ENCODE peak calls at places on chromosomes 4 and X, in ten cellular contexts. C, J, D, K, Y, I, V, L, U and O are unnamed samples.

GRCh38 chrX:2631743-2632532 is 59.2 kb upstream of the CD99 start:
- DNase-seq in U (no peak), K (no peak), D (no peak), Y (no peak), I (no peak), J (no peak), L (no peak), V (no peak), C (no peak), O (no peak)

GRCh38 chr4:73810191-73810590 is 26.3 kb upstream of the CXCL6 start:
- DNase-seq in C (no peak), Y (no peak), K (no peak), U (no peak), V (no peak), L (no peak), D (no peak), J (no peak), I (no peak), O (no peak)

GRCh38 chr4:185408432-185408831 is 11.8 kb downstream of the ANKRD37 start:
- DNase-seq in Y (no peak), D (no peak), V (no peak), C (no peak), U (no peak), K (no peak), L (no peak), J (no peak), I (no peak), O (no peak)

GRCh38 chrX:149151805-149152757 is 353.0 kb downstream of the IDS start:
- DNase-seq in Y (no peak), J (no peak), D (peak), V (no peak), I (no peak), K (no peak), C (no peak), L (no peak), U (no peak), O (no peak)

GRCh38 chrX:10041383-10041782 is 74.2 kb downstream of the CLDN34 start:
- DNase-seq in D (no peak), V (no peak), L (no peak), U (peak), K (no peak), J (no peak), C (no peak), I (peak), Y (no peak), O (no peak)

GRCh38 chr4:148369919-148370318 is 72.3 kb downstream of the NR3C2 start:
- DNase-seq in L (no peak), K (no peak), U (no peak), C (no peak), Y (no peak), J (no peak), D (no peak), I (no peak), V (no peak), O (no peak)

GRCh38 chr4:17447675-17448298 is 64.1 kb downstream of the QDPR start:
- DNase-seq in D (peak), C (peak), I (peak), V (peak), L (no peak), Y (no peak), U (peak), K (peak), J (peak), O (peak)

GRCh38 chr4:38664704-38665401 is 854 bp downstream of the KLF3 start:
- DNase-seq in Y (peak), D (peak), I (peak), K (peak), U (peak), J (peak), C (peak), V (peak), L (peak), O (peak)

GRCh38 chrX:116292183-116292582 is 121.6 kb downstream of the AGTR2 start:
- DNase-seq in D (no peak), K (no peak), L (no peak), Y (no peak), U (no peak), I (no peak), C (no peak), V (no peak), J (no peak), O (no peak)

GRCh38 chr4:159206427-159206871 is 103.6 kb downstream of the RAPGEF2 start:
- DNase-seq in L (no peak), V (no peak), Y (no peak), C (no peak), K (no peak), U (peak), D (peak), J (no peak), I (no peak), O (no peak)

GRCh38 chr4:19224820-19225219 is 1026.9 kb upstream of the SLIT2 start:
- DNase-seq in K (no peak), C (peak), J (no peak), Y (no peak), V (no peak), I (no peak), U (peak), L (no peak), D (peak), O (no peak)

GRCh38 chr4:27524224-27524623 is 663.6 kb downstream of the STIM2 start:
- DNase-seq in J (no peak), K (no peak), C (no peak), D (no peak), V (no peak), L (no peak), I (no peak), U (no peak), Y (no peak), O (no peak)

GRCh38 chr4:98287328-98287727 is 26.1 kb downstream of the RAP1GDS1 start:
- DNase-seq in L (no peak), C (no peak), J (no peak), I (no peak), K (no peak), U (no peak), Y (no peak), V (no peak), D (no peak), O (no peak)

GRCh38 chrX:22060451-22060940 is 28.4 kb downstream of the PHEX start:
- DNase-seq in I (no peak), U (peak), D (peak), J (no peak), Y (no peak), C (no peak), L (no peak), K (no peak), V (no peak), O (no peak)

GRCh38 chrX:45070116-45071007 is 130.3 kb downstream of the DIPK2B start:
- DNase-seq in C (peak), I (no peak), L (no peak), J (no peak), D (peak), U (peak), Y (no peak), V (peak), K (peak), O (peak)

GRCh38 chr4:151853034-151853433 is 92.2 kb upstream of the GATB start:
- DNase-seq in Y (no peak), C (no peak), K (no peak), U (no peak), L (no peak), V (no peak), D (no peak), I (no peak), J (no peak), O (no peak)

GRCh38 chrX:126065901-126066660 is 100.0 kb downstream of the DCAF12L2 start:
- DNase-seq in U (no peak), V (no peak), Y (peak), I (no peak), D (no peak), J (no peak), K (no peak), C (no peak), L (no peak), O (no peak)

GRCh38 chr4:98937977-98938376 is 9.0 kb upstream of the EIF4E start:
- DNase-seq in L (no peak), D (no peak), U (no peak), C (no peak), J (no peak), I (no peak), Y (no peak), K (no peak), V (no peak), O (no peak)

GRCh38 chr4:118981839-118982381 is 93.3 kb downstream of the SYNPO2 start:
- DNase-seq in D (peak), J (peak), C (peak), I (peak), K (peak), V (peak), U (peak), Y (no peak), L (peak), O (peak)

GRCh38 chr4:187814737-187815465 is 180.7 kb upstream of the ZFP42 start:
- DNase-seq in Y (peak), I (no peak), C (no peak), K (peak), V (no peak), L (no peak), J (no peak), U (peak), D (peak), O (no peak)

GRCh38 chr4:169229571-169230028 is 41.2 kb downstream of the SH3RF1 start:
- DNase-seq in U (peak), V (peak), C (peak), J (no peak), K (no peak), D (peak), Y (no peak), L (no peak), I (no peak), O (no peak)

GRCh38 chr4:107564326-107564725 is 155.7 kb downstream of the PAPSS1 start:
- DNase-seq in Y (no peak), L (no peak), I (peak), K (no peak), U (no peak), J (no peak), C (no peak), V (no peak), D (peak), O (no peak)

GRCh38 chr4:185469539-185470154 is 1.9 kb downstream of the CCDC110 start:
- DNase-seq in I (peak), U (no peak), Y (no peak), D (no peak), K (no peak), C (no peak), L (no peak), J (peak), V (no peak), O (no peak)

GRCh38 chr4:152920768-152921167 is 15.4 kb upstream of the FHDC1 start:
- DNase-seq in U (peak), L (no peak), C (no peak), V (no peak), D (no peak), I (no peak), J (no peak), Y (no peak), K (no peak), O (no peak)

GRCh38 chr4:73978886-73979285 is 2.9 kb downstream of the PF4 start:
- DNase-seq in K (no peak), D (peak), J (no peak), U (peak), C (peak), L (no peak), I (no peak), V (no peak), Y (no peak), O (no peak)

GRCh38 chr4:108622022-108622421 is 1.6 kb downstream of the RPL34 start:
- DNase-seq in V (no peak), U (no peak), K (no peak), J (no peak), D (no peak), L (no peak), C (no peak), I (no peak), Y (no peak), O (no peak)

GRCh38 chr4:120874792-120875774 is 47.4 kb downstream of the PRDM5 start:
- DNase-seq in D (no peak), U (no peak), C (no peak), I (peak), J (no peak), L (no peak), K (no peak), V (no peak), Y (no peak), O (no peak)

GRCh38 chrX:40171513-40172168 is 73.9 kb upstream of the BCOR start:
- DNase-seq in I (peak), D (peak), J (no peak), K (peak), C (peak), V (no peak), U (no peak), L (no peak), Y (peak), O (peak)

GRCh38 chrX:125289920-125290319 is 29.8 kb upstream of the TEX13C start:
- DNase-seq in Y (no peak), V (no peak), D (no peak), L (no peak), U (peak), I (no peak), C (no peak), J (no peak), K (no peak), O (no peak)

GRCh38 chr4:76998251-76998901 is 48.8 kb downstream of the SEPTIN11 start:
- DNase-seq in V (no peak), J (no peak), D (no peak), C (no peak), Y (no peak), U (peak), L (peak), I (no peak), K (no peak), O (no peak)

GRCh38 chr4:141473952-141474351 is 162.4 kb upstream of the IL15 start:
- DNase-seq in Y (no peak), I (no peak), C (no peak), V (no peak), D (no peak), K (no peak), J (no peak), U (peak), L (no peak), O (no peak)

GRCh38 chr4:37805091-37805490 is 21.4 kb upstream of the PGM2 start:
- DNase-seq in L (no peak), J (no peak), K (no peak), D (no peak), I (no peak), Y (no peak), V (no peak), C (no peak), U (no peak), O (no peak)

GRCh38 chrX:15465896-15466651 is 27.1 kb downstream of the PIR start:
- DNase-seq in K (no peak), Y (no peak), J (no peak), I (peak), D (peak), C (no peak), U (peak), V (no peak), L (no peak), O (peak)
- TF ChIP-seq CTCF in K (no peak), Y (no peak), J (no peak), I (peak), D (no peak), C (no peak), U (no peak), V (no peak), L (no peak), O (peak)

GRCh38 chr4:136920092-136920491 is 612.2 kb downstream of the PCDH18 start:
- DNase-seq in D (no peak), V (no peak), I (no peak), C (no peak), U (no peak), Y (no peak), L (no peak), J (no peak), K (no peak), O (no peak)
- TF ChIP-seq CTCF in D (no peak), V (no peak), I (no peak), C (no peak), U (no peak), Y (no peak), L (no peak), J (no peak), K (no peak), O (no peak)

GRCh38 chr4:6385288-6385687 is 87.1 kb downstream of the PPP2R2C start:
- DNase-seq in Y (no peak), I (no peak), C (no peak), J (no peak), D (no peak), L (no peak), K (no peak), V (no peak), U (no peak), O (no peak)

GRCh38 chr4:6387946-6388345 is 84.5 kb downstream of the PPP2R2C start:
- DNase-seq in J (no peak), L (no peak), V (no peak), I (no peak), U (no peak), D (no peak), Y (no peak), K (no peak), C (no peak), O (no peak)

GRCh38 chr4:6388713-6389112 is 83.7 kb downstream of the PPP2R2C start:
- DNase-seq in C (no peak), U (no peak), J (no peak), L (no peak), I (no peak), K (no peak), V (no peak), D (no peak), Y (no peak), O (no peak)

GRCh38 chr4:6383929-6384328 is 88.5 kb downstream of the PPP2R2C start:
- DNase-seq in J (no peak), Y (no peak), C (no peak), L (no peak), D (no peak), U (no peak), V (no peak), I (no peak), K (no peak), O (no peak)

DNA sequence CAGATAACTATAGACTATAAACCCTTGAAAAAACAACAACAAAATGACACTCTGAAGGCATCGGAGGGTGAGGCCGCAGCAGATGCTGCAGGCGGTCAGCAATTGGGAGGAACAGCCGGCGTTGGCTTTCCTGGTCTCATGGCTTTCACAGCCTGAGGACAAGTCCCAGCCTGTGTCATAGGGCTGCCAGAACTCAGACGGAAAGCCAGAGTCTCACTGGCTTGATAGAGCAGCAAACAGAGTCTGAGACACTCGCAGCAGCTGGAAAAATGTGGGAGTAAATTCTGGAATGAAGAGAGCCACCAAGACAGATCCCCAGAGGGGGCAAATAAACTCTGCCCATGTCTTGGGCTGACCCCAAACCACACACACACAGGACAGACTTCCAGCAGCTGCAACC is 86.3 kb downstream of the PPP2R2C start:
- DNase-seq in K (no peak), J (no peak), U (no peak), L (peak), C (no peak), I (no peak), Y (no peak), V (no peak), D (no peak), O (no peak)
- TF ChIP-seq CTCF in K (no peak), J (no peak), U (no peak), L (no peak), C (no peak), I (no peak), Y (no peak), V (no peak), D (no peak), O (no peak)

DNA sequence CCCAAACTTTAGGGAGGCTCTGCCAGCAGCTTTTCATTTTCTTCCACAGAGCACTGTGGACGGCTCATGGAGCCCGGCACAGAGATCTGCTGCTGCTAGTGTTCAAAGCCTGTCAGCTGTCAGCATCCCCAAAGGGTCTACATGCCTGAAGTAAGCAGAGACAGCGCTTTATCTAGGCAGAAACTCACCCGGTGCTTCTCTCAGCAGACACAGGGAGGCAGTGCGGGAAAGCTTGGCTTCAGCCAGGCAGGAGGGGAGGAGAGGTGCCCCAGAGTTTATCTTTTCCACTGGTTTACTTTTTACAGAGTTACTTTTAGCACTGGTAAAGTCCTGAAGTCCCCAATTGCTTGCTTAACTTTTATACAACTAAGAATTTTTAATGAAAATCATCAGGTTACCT is 339.3 kb downstream of the NKX6-1 start:
- DNase-seq in C (peak), I (peak), L (no peak), K (no peak), J (no peak), Y (no peak), D (no peak), V (no peak), U (no peak), O (peak)
- TF ChIP-seq CTCF in C (peak), I (peak), L (no peak), K (no peak), J (no peak), Y (no peak), D (no peak), V (no peak), U (no peak), O (peak)

GRCh38 chr4:26055855-26056254 is 141.8 kb downstream of the SMIM20 start:
- DNase-seq in U (no peak), V (no peak), C (no peak), Y (no peak), D (no peak), L (no peak), J (no peak), I (peak), K (no peak), O (no peak)
- TF ChIP-seq CTCF in U (no peak), V (no peak), C (no peak), Y (no peak), D (no peak), L (no peak), J (no peak), I (peak), K (no peak), O (peak)

GRCh38 chr4:106522839-106523238 is 154.3 kb upstream of the GIMD1 start:
- DNase-seq in Y (no peak), K (no peak), D (no peak), L (no peak), J (no peak), U (peak), V (no peak), C (no peak), I (no peak), O (peak)
- TF ChIP-seq CTCF in Y (no peak), K (no peak), D (peak), L (no peak), J (no peak), U (no peak), V (no peak), C (peak), I (peak), O (peak)

DNA sequence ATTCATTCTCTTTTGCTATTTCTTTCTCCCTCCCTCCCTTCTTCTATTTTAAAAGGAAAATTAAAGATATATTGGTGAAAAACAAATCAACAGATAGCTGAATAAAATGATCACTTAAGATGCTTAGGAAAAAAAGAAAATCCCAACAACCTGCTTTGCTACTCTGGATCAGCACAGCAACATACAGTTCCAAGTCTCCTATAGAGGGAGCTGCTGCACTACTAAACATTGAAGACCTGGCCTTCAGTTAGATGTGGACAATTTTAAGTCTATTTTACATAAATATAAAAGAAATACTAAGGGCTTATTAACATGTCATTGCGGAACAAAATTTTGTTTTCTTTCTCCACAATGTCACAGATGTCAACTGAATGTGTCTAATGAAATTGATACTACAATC is 226.4 kb downstream of the MAGEB5 start:
- DNase-seq in D (peak), K (no peak), J (no peak), U (peak), L (no peak), C (peak), I (no peak), Y (no peak), V (no peak), O (peak)
- TF ChIP-seq CTCF in D (peak), K (no peak), J (no peak), U (peak), L (peak), C (peak), I (peak), Y (no peak), V (no peak), O (peak)

GRCh38 chr4:157221426-157221894 is 932 bp downstream of the GRIA2 start:
- DNase-seq in U (no peak), I (no peak), Y (no peak), L (no peak), C (no peak), J (no peak), V (no peak), K (no peak), D (no peak), O (no peak)

GRCh38 chr4:157220026-157220881 is at the start of gene GRIA2:
- DNase-seq in U (peak), C (peak), K (no peak), V (no peak), Y (peak), L (peak), I (peak), J (no peak), D (peak), O (peak)

GRCh38 chr4:157222764-157223145 is 2.2 kb downstream of the GRIA2 start:
- DNase-seq in J (no peak), C (no peak), U (no peak), Y (no peak), V (no peak), I (no peak), D (no peak), L (no peak), K (no peak), O (no peak)

GRCh38 chr4:157221895-157222763 is 1.6 kb downstream of the GRIA2 start:
- DNase-seq in U (no peak), Y (no peak), J (no peak), L (no peak), D (no peak), I (peak), C (peak), V (no peak), K (no peak), O (peak)

DNA sequence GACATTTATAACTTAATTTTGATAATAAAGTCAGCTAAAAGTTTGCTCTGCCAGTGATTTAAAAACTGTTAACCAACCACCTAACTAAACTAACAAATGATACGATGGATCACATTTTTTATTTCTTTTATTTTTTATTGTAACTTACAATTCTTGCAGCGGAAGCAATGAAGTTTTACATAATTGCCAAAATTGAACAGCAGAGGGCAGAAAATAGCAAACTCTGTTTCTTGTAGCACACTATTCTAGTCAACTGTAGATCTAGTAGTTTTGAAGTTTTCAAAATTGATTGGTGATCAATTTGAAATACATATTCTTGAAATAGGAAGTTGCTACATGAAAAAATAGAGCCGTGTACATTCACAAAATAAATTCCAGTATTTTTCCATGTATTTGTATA is 2.8 kb upstream of the GRIA2 start:
- DNase-seq in D (peak), L (no peak), K (no peak), C (peak), Y (no peak), I (no peak), J (no peak), V (no peak), U (peak), O (no peak)
- TF ChIP-seq CTCF in D (peak), L (no peak), K (no peak), C (peak), Y (peak), I (peak), J (peak), V (peak), U (peak), O (peak)